ENCODE peak calls at places on chromosome 14, in five cellular contexts. M, G, E, Z and W are unnamed samples.

GRCh38 chr14:68297011-68297410 is 477.4 kb downstream of the RAD51B start:
- DNase-seq in G (no peak), M (no peak), E (no peak), Z (no peak), W (no peak)

GRCh38 chr14:99357151-99357550 is 85.2 kb upstream of the BCL11B start:
- DNase-seq in G (no peak), M (no peak), E (no peak), Z (no peak), W (no peak)

GRCh38 chr14:102490456-102490855 is 19.1 kb downstream of the ANKRD9 start:
- DNase-seq in E (no peak), G (peak), Z (no peak), M (no peak), W (no peak)

GRCh38 chr14:104702106-104702505 is 12.7 kb downstream of the INF2 start:
- DNase-seq in G (no peak), E (no peak), M (no peak), Z (no peak), W (no peak)

GRCh38 chr14:52131640-52132320 is 62.9 kb upstream of the NID2 start:
- DNase-seq in M (peak), E (peak), Z (peak), G (peak), W (peak)

GRCh38 chr14:104665663-104666522 is 23.5 kb upstream of the INF2 start:
- DNase-seq in M (no peak), E (peak), Z (no peak), G (peak), W (no peak)

GRCh38 chr14:85917631-85918030 is 387.7 kb downstream of the FLRT2 start:
- DNase-seq in G (no peak), E (no peak), Z (no peak), M (no peak), W (no peak)

GRCh38 chr14:81384900-81385299 is 15.2 kb downstream of the STON2 start:
- DNase-seq in M (peak), G (no peak), Z (no peak), E (no peak), W (no peak)

GRCh38 chr14:29716150-29716549 is 211.5 kb downstream of the PRKD1 start:
- DNase-seq in Z (no peak), M (peak), E (no peak), G (no peak), W (no peak)

GRCh38 chr14:80926706-80927384 is 14.7 kb downstream of the CEP128 start:
- DNase-seq in M (peak), G (no peak), E (no peak), Z (no peak), W (no peak)